ENCODE peak calls at places on chromosomes 16 and 17, in seven cellular contexts. A, Q, I, E, H, L and U are unnamed samples.

GRCh38 chr17:19332371-19333131 is 30.0 kb downstream of the B9D1 start:
- DNase-seq in H (no peak), I (no peak), Q (peak; percentile 40), E (no peak), A (no peak), L (no peak), U (no peak)

GRCh38 chr16:28156031-28156680 is 55.6 kb downstream of the XPO6 start:
- DNase-seq in I (no peak), A (no peak), E (no peak), Q (no peak), L (no peak), H (no peak), U (no peak)

GRCh38 chr17:65677932-65678331 is 116.5 kb upstream of the AXIN2 start:
- DNase-seq in Q (no peak), H (peak; percentile 29), A (no peak), I (no peak), E (no peak), L (no peak), U (no peak)

GRCh38 chr17:179721-180379 is 1.6 kb downstream of the DOC2B start:
- DNase-seq in H (no peak), Q (no peak), I (peak; percentile 43), L (no peak), E (peak; percentile 32), A (no peak), U (no peak)

GRCh38 chr16:77437859-77438258 is 3.0 kb upstream of the ADAMTS18 start:
- DNase-seq in L (no peak), H (no peak), I (peak; percentile 57), A (no peak), E (no peak), Q (no peak), U (no peak)

GRCh38 chr17:47850373-47850691 is 631 bp downstream of the SP6 start:
- DNase-seq in I (no peak), A (no peak), H (no peak), Q (no peak), L (no peak), E (no peak), U (no peak)

GRCh38 chr16:27426423-27427408 is 24.7 kb downstream of the IL21R start:
- DNase-seq in A (peak; percentile 77), E (no peak), I (peak; percentile 49), H (peak; percentile 96), Q (peak; percentile 55), L (peak; percentile 56), U (peak; percentile 82)

GRCh38 chr16:15887283-15887682 is 1.1 kb downstream of the CEP20 start:
- DNase-seq in E (no peak), H (no peak), Q (no peak), I (no peak), L (no peak), A (no peak), U (no peak)

GRCh38 chr16:68823401-68823800 is 19.9 kb upstream of the TANGO6 start:
- DNase-seq in I (peak; percentile 69), L (no peak), Q (peak; percentile 37), E (no peak), H (peak; percentile 89), A (no peak), U (no peak)

GRCh38 chr17:74097461-74098131 is 105.9 kb upstream of the RPL38 start:
- DNase-seq in A (no peak), E (no peak), L (no peak), Q (no peak), H (no peak), I (no peak), U (no peak)

GRCh38 chr16:64983983-64984382 is 137.9 kb downstream of the CDH11 start:
- DNase-seq in E (peak; percentile 32), L (peak; percentile 5), I (peak; percentile 83), A (peak; percentile 10), Q (no peak), H (peak; percentile 89), U (no peak)

GRCh38 chr17:17526369-17526768 is 30.2 kb upstream of the RASD1 start:
- DNase-seq in I (no peak), H (no peak), A (peak; percentile 42), E (peak; percentile 78), Q (no peak), L (no peak), U (no peak)

GRCh38 chr16:23171234-23171948 is 11.2 kb upstream of the SCNN1G start:
- DNase-seq in H (peak; percentile 15), E (no peak), Q (no peak), I (no peak), L (no peak), A (no peak), U (no peak)

GRCh38 chr16:30428055-30428454 is 1.8 kb downstream of the DCTPP1 start:
- DNase-seq in A (no peak), I (no peak), H (no peak), L (no peak), E (no peak), Q (no peak), U (no peak)

GRCh38 chr16:30429678-30430427 is at the start of gene DCTPP1:
- DNase-seq in L (peak; percentile 99), A (peak; percentile 99), H (peak; percentile 98), Q (peak; percentile 98), I (peak; percentile 100), E (peak; percentile 98), U (peak; percentile 93)

GRCh38 chr16:30429418-30429677 is 482 bp downstream of the DCTPP1 start:
- DNase-seq in Q (no peak), L (no peak), H (no peak), A (no peak), I (peak; percentile 75), E (no peak), U (no peak)

GRCh38 chr16:30434852-30435251 is 5.0 kb upstream of the DCTPP1 start:
- DNase-seq in E (no peak), H (no peak), A (no peak), I (no peak), L (no peak), Q (no peak), U (no peak)

DNA sequence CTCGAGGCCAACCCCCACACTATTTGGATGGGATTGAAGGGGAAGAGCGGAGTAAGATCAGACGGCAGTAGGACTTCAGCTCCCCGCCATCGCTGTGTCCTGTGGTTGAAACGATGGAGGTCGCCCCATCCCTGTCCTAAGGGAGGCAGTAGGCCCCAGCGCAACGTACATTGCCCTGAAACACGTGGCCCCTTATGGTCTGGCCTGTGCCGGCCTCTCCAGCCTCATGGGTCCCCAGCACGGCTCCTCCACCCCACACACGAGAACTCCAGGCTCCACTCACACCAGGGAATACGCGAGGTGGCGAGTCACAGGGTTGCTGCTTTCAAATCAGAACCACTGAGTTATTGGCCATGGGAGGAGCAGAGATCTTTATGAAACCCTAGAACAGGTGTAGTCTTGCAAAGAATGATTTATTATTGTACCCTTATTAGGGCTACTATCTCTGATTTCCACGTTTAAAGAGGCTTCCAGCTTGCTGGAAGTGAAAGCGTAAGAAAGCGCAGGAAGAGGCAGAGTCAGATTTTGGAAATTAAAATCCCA is 669 bp upstream of the DCTPP1 start:
- DNase-seq in A (no peak), L (no peak), H (no peak), Q (no peak), E (no peak), I (no peak), U (no peak)
- TF ChIP-seq CTCF in A (no peak), L (no peak), H (no peak), Q (peak; percentile 31), E (no peak), I (peak; percentile 18), U (no peak)

GRCh38 chr16:83952940-83953795 is at the start of gene OSGIN1:
- DNase-seq in A (peak; percentile 99), H (peak; percentile 93), L (peak; percentile 74), Q (peak; percentile 93), E (peak; percentile 95), I (peak; percentile 54), U (peak; percentile 73)

GRCh38 chr16:83956336-83957289 is 3.6 kb downstream of the OSGIN1 start:
- DNase-seq in Q (peak; percentile 71), L (peak; percentile 78), H (peak; percentile 72), I (peak; percentile 91), E (peak; percentile 86), A (peak; percentile 91), U (peak; percentile 70)

GRCh38 chr16:83953796-83954576 is 946 bp downstream of the OSGIN1 start:
- DNase-seq in I (peak; percentile 66), H (peak; percentile 32), L (peak; percentile 37), E (no peak), Q (peak; percentile 27), A (no peak), U (no peak)

GRCh38 chr16:83955218-83956130 is 2.4 kb downstream of the OSGIN1 start:
- DNase-seq in E (no peak), Q (no peak), H (peak; percentile 55), I (no peak), A (peak; percentile 57), L (no peak), U (no peak)

GRCh38 chr16:83954577-83955016 is 1.6 kb downstream of the OSGIN1 start:
- DNase-seq in H (peak; percentile 38), I (peak; percentile 48), Q (peak; percentile 61), L (no peak), A (peak; percentile 85), E (peak; percentile 66), U (no peak)
- H3K4me3 ChIP-seq in H (no peak overlapping the region), I (no peak overlapping the region), Q (peak overlapping the region; percentile 87), L (no peak overlapping the region), A (peak overlapping the region; percentile 59), E (peak overlapping the region; percentile 56), U (no peak overlapping the region)

DNA sequence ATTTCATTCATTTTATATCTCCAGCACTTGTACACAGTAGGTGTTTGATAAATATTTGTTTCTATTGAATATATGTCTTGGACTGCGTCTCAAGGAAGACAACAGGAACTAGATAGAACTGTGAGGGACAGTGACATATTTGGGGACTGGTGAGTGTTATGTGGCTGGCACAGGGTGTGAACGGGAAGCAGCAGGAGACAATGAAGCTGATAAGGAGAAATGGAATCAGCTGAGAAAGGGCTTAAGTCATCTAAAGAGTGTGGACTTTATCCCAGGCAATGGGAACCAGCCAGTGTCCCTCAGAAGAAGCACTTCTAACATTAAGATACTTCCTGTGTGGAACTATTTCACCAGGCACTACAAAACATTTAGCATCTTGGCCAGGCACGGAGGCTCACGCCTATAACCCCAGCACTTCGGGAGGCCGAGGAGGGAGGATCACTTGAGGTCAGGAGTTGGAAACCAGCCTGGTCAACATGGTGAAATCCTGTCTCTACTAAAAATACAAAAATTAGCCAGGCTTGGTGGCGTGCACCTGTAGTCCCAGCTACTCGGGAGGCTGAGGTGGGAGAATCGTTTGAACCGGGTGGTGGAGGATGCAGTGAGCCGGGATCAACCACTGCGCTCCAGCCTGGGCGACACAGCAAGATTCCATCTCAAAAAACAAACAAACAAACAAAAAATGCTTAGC is 41.3 kb downstream of the ARHGAP17 start:
- DNase-seq in H (no peak), L (no peak), A (no peak), Q (no peak), E (no peak), I (no peak), U (no peak)
- H3K36me3 ChIP-seq in H (peaks cover 50% of the 10 kb centered on the region), L (peaks cover 52% of the 10 kb centered on the region), A (peaks cover 40% of the 10 kb centered on the region), Q (peaks cover 9% of the 10 kb centered on the region), E (no peaks in the 10 kb centered on the region), I (no peaks in the 10 kb centered on the region), U (peaks cover 43% of the 10 kb centered on the region)

GRCh38 chr16:19502395-19503131 is 19.3 kb downstream of the GDE1 start:
- DNase-seq in H (peak; percentile 73), I (peak; percentile 90), E (peak; percentile 69), L (peak; percentile 71), Q (peak; percentile 73), A (peak; percentile 80), U (no peak)

GRCh38 chr16:19506965-19507364 is 14.9 kb downstream of the GDE1 start:
- DNase-seq in I (no peak), E (no peak), A (no peak), H (no peak), Q (no peak), L (no peak), U (no peak)

GRCh38 chr16:19505600-19506303 is 16.1 kb downstream of the GDE1 start:
- DNase-seq in H (peak; percentile 17), I (no peak), A (peak; percentile 13), L (no peak), E (no peak), Q (peak; percentile 35), U (no peak)

GRCh38 chr16:19499481-19499880 is 22.4 kb downstream of the GDE1 start:
- DNase-seq in L (no peak), H (no peak), E (no peak), Q (no peak), A (no peak), I (no peak), U (no peak)

GRCh38 chr16:19503461-19504075 is 18.3 kb downstream of the GDE1 start:
- DNase-seq in E (no peak), L (no peak), H (no peak), Q (no peak), I (no peak), A (no peak), U (no peak)
- TF ChIP-seq CTCF in E (no peak), L (peak; percentile 2), H (no peak), Q (no peak), I (no peak), A (no peak), U (no peak)